ENCODE peak calls at places on chromosomes 6 and 20, in nine cellular contexts. S is sigmoid colon, D is tibial nerve, U is adrenal gland, B is HCT116, Z is ovary, F is IMR-90, T is body of pancreas, G is A549. I is an unnamed sample.
A peak's percentile ranks its signal among the peaks of the same experiment; 100 is the strongest.

GRCh38 chr20:45061244-45061643 is 39.7 kb downstream of the KCNS1 start:
- DNase-seq in S (no peak), D (no peak), U (no peak), B (peak; percentile 26), Z (no peak), F (peak; percentile 93), T (no peak), G (peak; percentile 73), I (peak; percentile 79)

GRCh38 chr6:159044899-159045727 is at the start of gene TAGAP:
- DNase-seq in S (peak; percentile 86), D (peak; percentile 59), U (peak; percentile 81), B (no peak), Z (no peak), F (peak; percentile 2), T (no peak), G (no peak), I (no peak)

GRCh38 chr20:51554538-51555165 is 12.1 kb upstream of the NFATC2 start:
- DNase-seq in S (no peak), D (no peak), U (no peak), B (no peak), Z (no peak), F (peak; percentile 78), T (no peak), G (no peak), I (no peak)

GRCh38 chr6:143564484-143565017 is 53.0 kb upstream of the FUCA2 start:
- DNase-seq in S (no peak), D (no peak), U (no peak), B (no peak), Z (no peak), F (peak; percentile 32), T (no peak), G (no peak), I (no peak)

GRCh38 chr20:17624551-17625245 is 54.8 kb downstream of the DSTN start:
- DNase-seq in S (peak; percentile 54), D (peak; percentile 8), U (no peak), B (no peak), Z (peak; percentile 24), F (no peak), T (peak; percentile 14), G (no peak), I (no peak)

GRCh38 chr20:19784511-19785172 is 26.6 kb downstream of the RIN2 start:
- DNase-seq in S (peak; percentile 78), D (no peak), U (peak; percentile 81), B (peak; percentile 77), Z (peak; percentile 37), F (peak; percentile 91), T (peak; percentile 43), G (peak; percentile 92), I (peak; percentile 53)

GRCh38 chr6:26332843-26333242 is 32.2 kb upstream of the BTN3A2 start:
- DNase-seq in S (no peak), D (no peak), U (no peak), B (no peak), Z (no peak), F (no peak), T (no peak), G (no peak), I (no peak)

GRCh38 chr6:36927691-36928546 is 26.6 kb upstream of the PI16 start:
- DNase-seq in S (peak; percentile 76), D (no peak), U (peak; percentile 91), B (no peak), Z (no peak), F (peak; percentile 39), T (no peak), G (no peak), I (no peak)

GRCh38 chr6:143963158-143963919 is 44.7 kb downstream of the PLAGL1 start:
- DNase-seq in S (no peak), D (no peak), U (no peak), B (no peak), Z (no peak), F (no peak), T (no peak), G (no peak), I (no peak)

GRCh38 chr6:148758492-148758891 is 11.7 kb downstream of the UST start:
- DNase-seq in S (no peak), D (no peak), U (peak; percentile 57), B (no peak), Z (no peak), F (no peak), T (no peak), G (no peak), I (no peak)

GRCh38 chr6:34970962-34971361 is 81.9 kb downstream of the ANKS1A start:
- DNase-seq in S (no peak), D (no peak), U (no peak), B (no peak), Z (no peak), F (peak; percentile 85), T (no peak), G (no peak), I (no peak)

GRCh38 chr20:58229198-58229802 is 847 bp upstream of the ANKRD60 start:
- DNase-seq in S (peak; percentile 26), D (no peak), U (peak; percentile 41), B (no peak), Z (no peak), F (peak; percentile 57), T (no peak), G (no peak), I (no peak)

GRCh38 chr6:46734867-46735719 is at the start of gene PLA2G7:
- DNase-seq in S (peak; percentile 63), D (no peak), U (peak; percentile 58), B (no peak), Z (peak; percentile 30), F (no peak), T (peak; percentile 17), G (peak; percentile 6), I (no peak)
- TF ChIP-seq POLR2A in S (no peak), D (no peak), U (no peak), B (no peak), Z (no peak), F (no peak), T (no peak), G (no peak), I (no peak)

DNA sequence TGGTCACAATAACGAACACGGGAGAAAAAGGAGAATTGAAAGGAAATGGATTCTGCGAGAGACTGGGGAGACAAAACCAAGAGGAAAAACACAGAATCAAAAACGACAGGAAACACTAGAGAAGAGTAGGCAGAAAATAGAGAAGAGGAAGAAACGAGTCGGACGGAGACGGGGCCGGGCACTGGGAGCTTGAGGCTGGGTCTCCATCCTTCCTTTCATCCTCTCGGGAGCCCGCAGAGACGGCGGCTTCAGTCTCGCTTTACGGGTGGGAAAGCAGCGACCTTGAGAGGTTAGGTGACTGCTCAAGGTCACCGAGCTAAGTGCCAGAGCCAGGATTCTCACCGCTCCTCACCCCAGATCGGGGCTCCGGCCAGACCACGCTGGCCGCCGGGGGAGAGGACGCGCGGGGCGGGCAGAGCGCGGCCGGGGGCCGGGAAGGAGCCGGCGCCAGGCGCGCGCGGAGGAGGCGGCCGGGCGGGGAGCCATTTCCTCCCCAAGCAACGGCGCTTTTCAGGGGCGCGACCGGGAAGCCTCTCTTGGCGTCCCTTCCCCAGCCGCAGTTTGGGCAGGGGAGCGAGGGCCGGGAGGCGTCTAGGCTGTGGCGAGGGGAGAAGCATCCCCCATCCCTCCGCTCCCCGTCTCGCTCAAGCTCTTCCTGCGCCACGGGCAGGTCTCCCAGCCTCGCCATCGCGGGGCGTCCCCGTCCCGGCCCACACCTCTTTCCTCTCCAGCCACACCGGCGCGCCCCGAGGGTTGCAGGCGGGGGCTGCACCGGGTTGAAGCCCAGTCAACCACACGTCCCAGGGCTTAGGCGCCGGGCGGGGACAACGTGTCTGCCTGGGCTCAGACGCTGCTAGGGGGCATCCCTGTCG is 24.0 kb upstream of the MAP3K7 start:
- DNase-seq in S (peak; percentile 66), D (no peak), U (no peak), B (no peak), Z (peak; percentile 74), F (peak; percentile 4), T (no peak), G (peak; percentile 0), I (no peak)
- TF ChIP-seq POLR2A in S (no peak), D (no peak), U (no peak), B (no peak), Z (no peak), F (no peak), T (no peak), G (no peak), I (peak; percentile 11)

DNA sequence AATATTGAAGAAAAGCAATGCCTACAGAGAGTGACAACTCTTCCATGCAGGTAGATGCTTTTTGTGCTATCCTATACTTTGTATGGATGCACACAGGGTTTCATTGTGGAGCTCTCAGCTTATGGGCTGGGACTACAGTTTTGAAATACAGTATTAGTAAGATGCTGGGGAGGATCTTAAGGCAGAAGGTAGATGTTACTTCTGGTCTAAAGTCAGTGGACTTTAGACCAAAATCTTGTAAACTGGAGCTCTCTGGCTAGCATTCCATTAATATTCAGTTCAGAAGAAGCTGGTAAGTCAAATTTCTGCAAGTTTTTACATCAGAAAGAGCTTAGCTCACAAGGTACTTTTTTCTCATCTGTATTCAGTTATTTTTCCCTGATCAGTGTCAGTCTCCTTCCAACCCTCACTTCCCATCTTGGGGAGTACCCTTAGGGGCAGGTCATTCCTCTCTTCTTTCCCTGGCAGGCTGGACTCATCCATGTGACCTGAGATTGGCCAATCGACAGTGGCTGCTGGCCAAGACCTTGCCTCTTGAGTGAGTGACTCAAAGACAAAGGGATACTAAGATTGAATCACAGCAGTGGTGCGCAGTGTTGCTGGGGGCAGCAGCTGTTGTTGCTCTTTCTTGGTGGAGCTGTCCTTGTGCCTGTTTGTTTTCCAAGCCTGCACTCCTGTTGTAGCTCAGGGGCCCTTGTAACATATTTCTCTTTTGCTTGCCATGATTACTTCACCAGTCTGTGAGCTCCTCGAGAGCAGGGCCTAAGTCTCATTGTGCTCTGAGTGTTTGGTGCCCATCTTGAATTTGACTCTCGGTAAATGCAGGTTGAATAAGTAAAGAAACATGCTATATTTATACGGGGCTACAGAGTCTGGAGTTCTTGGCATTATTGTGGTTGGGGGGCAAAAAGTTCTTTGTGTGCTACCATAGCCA is 2.8 kb upstream of the PHF20 start:
- DNase-seq in S (peak; percentile 99), D (peak; percentile 100), U (peak; percentile 100), B (peak; percentile 77), Z (peak; percentile 96), F (peak; percentile 98), T (peak; percentile 82), G (peak; percentile 92), I (peak; percentile 80)
- TF ChIP-seq POLR2A in S (no peak), D (peak; percentile 76), U (peak; percentile 97), B (peak; percentile 88), Z (peak; percentile 67), F (peak; percentile 89), T (peak; percentile 50), G (peak; percentile 53), I (peak; percentile 65)

GRCh38 chr20:47785900-47786762 is 850 bp upstream of the SULF2 start:
- DNase-seq in S (peak; percentile 87), D (peak; percentile 33), U (peak; percentile 85), B (peak; percentile 64), Z (peak; percentile 82), F (peak; percentile 71), T (peak; percentile 41), G (peak; percentile 80), I (peak; percentile 47)
- TF ChIP-seq POLR2A in S (no peak), D (no peak), U (peak; percentile 20), B (no peak), Z (no peak), F (no peak), T (no peak), G (no peak), I (no peak)